ENCODE peak calls at places on chromosomes 5 and 9, in nine cellular contexts. P is heart right ventricle, L is left ventricle myocardium inferior, H is brain microvascular endothelial cell, F is AG09309, Q is right lobe of liver, Z is HFF-Myc, X is colonic mucosa, C is upper lobe of right lung. S is an unnamed sample.

GRCh38 chr5:133370904-133371303 is 241.4 kb downstream of the FSTL4 start:
- DNase-seq in Q (no peak), C (no peak), P (no peak), F (no peak), L (no peak), H (no peak), X (no peak), Z (no peak), S (no peak)

GRCh38 chr9:124449381-124450151 is 685 bp upstream of the ADGRD2 start:
- DNase-seq in P (no peak), Z (no peak), L (no peak), H (no peak), F (no peak), X (no peak), C (peak), Q (peak), S (no peak)

GRCh38 chr9:38018230-38018963 is 50.6 kb downstream of the SHB start:
- DNase-seq in L (no peak), X (no peak), F (no peak), C (no peak), P (no peak), Q (no peak), Z (no peak), H (no peak), S (no peak)

GRCh38 chr5:143108498-143109128 is 294.9 kb downstream of the NR3C1 start:
- DNase-seq in Q (peak), Z (no peak), X (peak), F (no peak), P (peak), H (no peak), L (peak), C (no peak), S (no peak)

GRCh38 chr5:96597441-96598020 is 64.6 kb upstream of the CAST start:
- DNase-seq in H (peak), Q (no peak), F (no peak), C (no peak), Z (no peak), P (no peak), X (no peak), L (no peak), S (no peak)

GRCh38 chr5:124652892-124653441 is 93.5 kb downstream of the ZNF608 start:
- DNase-seq in Z (no peak), P (no peak), F (no peak), L (no peak), C (no peak), H (no peak), X (no peak), Q (no peak), S (no peak)

GRCh38 chr5:153753645-153754432 is 263.4 kb downstream of the GRIA1 start:
- DNase-seq in C (no peak), F (no peak), X (no peak), P (no peak), L (no peak), Q (no peak), H (no peak), Z (no peak), S (no peak)

GRCh38 chr9:18791074-18791473 is 241.9 kb downstream of the SAXO1 start:
- DNase-seq in Q (no peak), F (no peak), H (peak), Z (no peak), C (no peak), P (no peak), X (no peak), L (no peak), S (no peak)

GRCh38 chr9:42852133-42852532 is 668.7 kb downstream of the SPATA31A6 start:
- DNase-seq in X (peak), H (no peak), C (peak), P (peak), Q (peak), L (no peak), Z (no peak), F (no peak), S (peak)

GRCh38 chr5:89343666-89344065 is 460.7 kb upstream of the MEF2C start:
- DNase-seq in H (peak), X (peak), Z (no peak), C (no peak), L (no peak), P (no peak), Q (no peak), F (no peak), S (peak)

GRCh38 chr5:146789712-146790660 is 88.6 kb downstream of the PPP2R2B start:
- DNase-seq in L (no peak), H (no peak), Q (no peak), F (no peak), Z (no peak), X (no peak), P (no peak), C (no peak), S (no peak)

GRCh38 chr5:139764250-139764791 is 31.3 kb upstream of the PSD2 start:
- DNase-seq in H (no peak), X (no peak), Q (no peak), P (no peak), Z (no peak), L (no peak), F (no peak), C (no peak), S (no peak)

GRCh38 chr9:123359546-123359945 is 3.5 kb downstream of the CRB2 start:
- DNase-seq in C (no peak), P (no peak), L (no peak), H (no peak), Z (no peak), Q (no peak), X (peak), F (no peak), S (no peak)

GRCh38 chr9:123356851-123357747 is 1.1 kb downstream of the CRB2 start:
- DNase-seq in X (no peak), P (no peak), L (no peak), Z (no peak), H (no peak), C (no peak), F (no peak), Q (no peak), S (no peak)

GRCh38 chr9:123359106-123359505 is 3.1 kb downstream of the CRB2 start:
- DNase-seq in L (no peak), Q (no peak), P (no peak), X (no peak), F (no peak), Z (no peak), H (no peak), C (no peak), S (no peak)

GRCh38 chr9:123357748-123358059 is 1.7 kb downstream of the CRB2 start:
- DNase-seq in Z (no peak), H (no peak), P (no peak), Q (no peak), C (no peak), L (no peak), X (no peak), F (no peak), S (no peak)

DNA sequence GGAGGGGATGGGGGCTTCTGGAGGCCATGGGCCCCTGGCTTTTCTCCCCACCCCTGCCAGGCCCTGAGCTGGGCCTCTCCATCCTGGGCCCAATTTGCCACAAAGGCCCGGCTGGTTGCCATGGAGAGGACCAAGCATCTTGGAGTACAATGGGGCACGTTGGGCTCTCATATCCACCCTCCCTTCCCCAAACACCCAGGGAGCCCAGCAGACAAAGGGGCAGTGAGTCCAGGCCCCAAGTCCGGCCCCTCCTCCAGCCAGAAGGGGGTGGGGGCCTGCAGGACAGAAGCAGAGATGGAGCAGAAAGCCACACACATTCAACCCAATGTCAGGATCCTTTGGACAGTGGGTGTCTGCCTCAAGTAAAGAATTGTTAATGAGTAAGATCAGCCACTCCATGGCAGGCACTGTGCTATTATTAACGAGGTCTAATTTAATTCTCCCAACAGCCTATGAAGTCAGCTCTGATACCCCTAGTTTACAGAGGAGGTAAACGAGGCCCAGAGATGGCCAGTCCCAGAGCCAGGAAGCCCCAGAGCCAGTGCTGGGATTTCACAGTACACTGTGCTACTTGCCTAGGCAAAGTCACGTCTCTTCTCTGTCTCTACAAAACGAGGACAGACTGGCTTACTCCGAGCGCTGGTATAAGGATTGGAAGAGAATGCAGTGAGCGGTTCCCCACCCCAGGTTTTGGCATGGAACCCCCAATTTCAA is 2.3 kb downstream of the CRB2 start:
- DNase-seq in P (no peak), Q (no peak), F (no peak), C (no peak), Z (no peak), H (no peak), X (no peak), L (no peak), S (no peak)
- TF ChIP-seq CTCF in P (no peak), Q (no peak), F (no peak), C (no peak), Z (no peak), H (no peak), X (no peak), L (no peak), S (no peak)

GRCh38 chr5:55538621-55539020 is 3.9 kb upstream of the PLPP1 start:
- DNase-seq in F (no peak), X (no peak), P (no peak), H (no peak), L (no peak), C (no peak), Q (no peak), Z (no peak), S (no peak)

GRCh38 chr5:55544341-55544740 is 9.6 kb upstream of the PLPP1 start:
- DNase-seq in Z (no peak), P (no peak), C (no peak), H (no peak), Q (no peak), L (no peak), F (no peak), X (no peak), S (no peak)

GRCh38 chr5:55541056-55541635 is 6.4 kb upstream of the PLPP1 start:
- DNase-seq in L (no peak), Z (no peak), P (no peak), X (no peak), C (no peak), Q (no peak), F (no peak), H (no peak), S (no peak)

GRCh38 chr5:55540525-55540924 is 5.8 kb upstream of the PLPP1 start:
- DNase-seq in Z (no peak), L (no peak), C (no peak), Q (no peak), H (no peak), F (no peak), X (no peak), P (no peak), S (no peak)

DNA sequence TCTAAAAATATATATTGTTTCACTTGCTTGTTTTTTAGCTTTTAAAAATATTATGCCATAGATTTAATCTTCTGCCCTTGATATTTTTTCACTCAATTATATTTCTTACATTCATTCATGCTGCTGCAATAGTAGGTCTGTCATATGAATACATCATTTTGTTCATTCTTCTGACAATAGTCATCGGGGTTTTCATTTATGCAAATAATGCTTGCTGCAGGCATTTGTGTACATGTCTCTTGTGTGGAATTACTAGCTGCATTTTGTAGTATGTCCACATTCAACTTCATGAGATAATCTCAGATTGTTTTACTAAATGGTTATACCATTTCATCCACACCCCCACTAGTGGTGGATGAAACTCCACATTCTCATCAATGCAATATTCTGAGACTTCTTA is 5.3 kb upstream of the PLPP1 start:
- DNase-seq in X (no peak), Q (no peak), C (no peak), L (no peak), Z (no peak), F (no peak), H (no peak), P (no peak), S (no peak)
- H3K4me3 ChIP-seq in X (no peak), Q (no peak), C (no peak), L (no peak), Z (no peak), F (no peak), H (no peak), P (no peak), S (no peak)

DNA sequence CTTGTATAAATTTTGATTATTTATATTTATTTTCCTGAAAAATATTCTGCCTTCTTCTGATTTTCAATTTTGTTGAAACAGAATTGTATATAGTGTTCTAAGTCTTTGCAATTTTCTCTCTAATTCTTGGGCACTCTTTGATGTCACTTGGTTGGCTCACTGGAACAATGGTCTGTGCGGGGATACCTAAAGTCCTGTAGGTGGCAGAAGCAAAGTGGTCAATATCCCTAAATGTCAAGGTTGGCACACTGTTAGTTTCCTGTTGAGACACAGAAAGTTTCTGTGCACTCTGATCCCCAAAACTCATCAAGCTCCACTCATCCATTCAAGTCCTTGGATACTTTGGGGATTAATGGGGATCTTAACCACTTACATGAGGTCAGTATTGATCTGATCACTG is 480.8 kb upstream of the CCNG1 start:
- DNase-seq in P (no peak), L (no peak), X (no peak), Q (no peak), H (no peak), F (no peak), C (no peak), Z (no peak), S (no peak)
- TF ChIP-seq CTCF in P (no peak), L (no peak), X (no peak), Q (no peak), H (no peak), F (no peak), C (no peak), Z (no peak), S (no peak)

DNA sequence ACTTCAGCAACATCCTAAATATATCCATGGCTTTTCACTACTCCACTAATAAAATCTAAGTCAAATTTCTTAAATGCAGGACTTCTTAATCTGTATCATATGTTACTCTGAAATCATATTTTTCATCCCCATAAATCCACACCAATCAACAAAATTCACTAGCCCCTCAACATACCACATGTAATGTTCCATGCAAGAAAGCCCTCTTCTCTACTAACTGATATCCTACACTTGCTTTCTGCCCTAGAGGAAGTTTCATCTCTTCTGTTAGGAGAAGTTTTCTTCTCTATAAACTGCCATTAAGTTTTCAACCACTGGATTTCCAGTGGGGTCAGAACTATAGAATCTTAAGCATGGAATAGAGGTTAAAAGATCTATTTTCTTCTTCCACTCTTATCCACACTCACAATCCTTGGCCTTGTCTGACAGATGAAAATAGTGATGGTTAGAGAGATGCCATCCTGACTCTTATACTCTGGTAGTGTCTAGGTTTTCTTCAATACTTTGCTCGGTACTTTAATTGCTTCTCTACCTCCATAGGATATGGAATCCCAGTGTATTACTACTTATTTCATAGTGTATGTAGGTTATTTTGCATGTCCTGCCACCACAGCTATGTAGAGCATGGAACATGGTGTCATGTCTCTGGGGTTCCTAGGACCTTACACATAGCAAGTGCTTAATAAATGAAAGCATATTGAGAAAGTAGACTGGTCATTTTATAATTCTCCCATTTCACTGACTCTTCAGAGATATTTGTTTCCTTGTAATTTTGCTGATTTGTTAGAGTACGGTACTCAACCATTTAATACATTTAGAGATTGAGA is 48.4 kb downstream of the ALDH1A1 start:
- DNase-seq in Q (no peak), H (no peak), F (no peak), P (no peak), Z (no peak), L (no peak), C (no peak), X (no peak), S (no peak)
- H3K4me3 ChIP-seq in Q (no peak), H (no peak), F (no peak), P (no peak), Z (no peak), L (no peak), C (no peak), X (no peak), S (no peak)

GRCh38 chr5:116571568-116572321 is 2.9 kb downstream of the SEMA6A start:
- DNase-seq in C (no peak), Z (no peak), X (peak), L (no peak), P (no peak), Q (no peak), F (no peak), H (no peak), S (no peak)
- TF ChIP-seq CTCF in C (no peak), Z (no peak), X (no peak), L (no peak), P (no peak), Q (no peak), F (no peak), H (peak), S (peak)

GRCh38 chr9:129716091-129716490 is 36.8 kb downstream of the PTGES start:
- DNase-seq in C (no peak), P (no peak), Q (no peak), X (no peak), Z (no peak), L (no peak), H (no peak), F (no peak), S (no peak)
- H3K4me3 ChIP-seq in C (no peak), P (no peak), Q (no peak), X (no peak), Z (no peak), L (no peak), H (no peak), F (no peak), S (no peak)

DNA sequence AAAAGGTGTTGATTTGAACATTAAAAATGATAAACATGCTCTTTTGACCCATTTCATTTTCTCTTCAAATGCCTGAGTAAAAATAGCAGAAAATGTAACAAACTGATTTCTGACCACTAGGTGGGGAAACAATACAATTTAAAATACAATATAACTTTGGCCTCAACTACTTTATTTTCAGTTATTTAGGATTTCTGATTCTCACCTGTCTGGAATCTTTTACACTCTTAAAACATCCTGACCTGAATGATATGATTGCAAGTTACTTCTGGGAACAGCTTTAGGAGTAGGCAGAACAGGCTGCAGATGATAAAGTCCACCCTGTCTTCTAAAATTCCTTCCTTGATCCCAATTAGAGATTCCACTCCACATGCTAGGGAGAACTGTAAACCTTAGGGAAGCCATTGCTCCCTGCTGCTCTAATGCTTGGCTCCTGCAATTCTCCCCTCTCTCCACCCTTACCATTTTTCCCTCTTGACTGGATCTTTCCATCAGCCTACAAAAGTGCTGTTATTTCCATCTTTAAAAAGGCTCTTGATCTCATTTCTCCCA is 70.3 kb downstream of the FYB1 start:
- DNase-seq in Q (no peak), L (no peak), H (no peak), F (no peak), P (no peak), Z (no peak), X (no peak), C (no peak), S (no peak)
- TF ChIP-seq CTCF in Q (peak), L (peak), H (peak), F (peak), P (peak), Z (peak), X (peak), C (peak), S (no peak)

DNA sequence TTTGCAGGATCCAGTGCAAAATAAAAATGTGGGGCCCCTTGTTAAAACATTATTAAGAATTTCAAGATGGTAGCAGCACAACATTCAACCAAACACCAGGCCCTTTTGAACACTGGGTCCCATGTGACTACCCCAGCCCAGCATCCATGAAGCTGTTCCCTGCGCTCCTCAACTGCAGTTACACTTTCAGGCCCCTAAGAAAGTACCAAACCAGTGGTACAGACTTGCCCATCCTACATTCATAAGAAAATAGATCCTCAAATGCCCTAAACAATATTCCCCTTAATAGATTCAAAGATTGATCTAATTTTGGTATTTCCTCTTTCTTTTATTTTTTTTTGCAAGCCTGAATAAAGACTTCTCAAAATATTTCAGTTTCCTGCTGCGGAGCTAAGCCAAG is 201.7 kb downstream of the EFNA5 start:
- DNase-seq in H (no peak), L (no peak), X (no peak), C (no peak), Z (no peak), Q (no peak), F (no peak), P (no peak), S (no peak)
- H3K4me3 ChIP-seq in H (no peak), L (no peak), X (no peak), C (no peak), Z (no peak), Q (no peak), F (no peak), P (no peak), S (no peak)

GRCh38 chr5:74016373-74016772 is 390.4 kb downstream of the ARHGEF28 start:
- DNase-seq in Z (no peak), L (no peak), C (no peak), F (no peak), H (no peak), P (no peak), Q (no peak), X (no peak), S (no peak)
- TF ChIP-seq CTCF in Z (peak), L (no peak), C (no peak), F (peak), H (peak), P (no peak), Q (no peak), X (no peak), S (peak)

GRCh38 chr5:180769821-180770220 is 30.0 kb upstream of the OR2Y1 start:
- DNase-seq in C (no peak), L (no peak), Z (no peak), X (no peak), F (no peak), P (no peak), H (no peak), Q (no peak), S (no peak)

GRCh38 chr5:180777475-180777874 is 25.1 kb downstream of the MGAT1 start:
- DNase-seq in X (no peak), Z (no peak), Q (no peak), F (no peak), P (no peak), H (no peak), C (no peak), L (no peak), S (no peak)

GRCh38 chr5:180776376-180776775 is 26.2 kb downstream of the MGAT1 start:
- DNase-seq in Z (no peak), P (no peak), H (no peak), F (no peak), L (no peak), C (no peak), X (no peak), Q (no peak), S (no peak)

GRCh38 chr5:180775624-180776023 is 27.0 kb downstream of the MGAT1 start:
- DNase-seq in F (no peak), Q (no peak), L (no peak), X (no peak), H (no peak), P (no peak), Z (no peak), C (peak), S (no peak)

GRCh38 chr5:180771839-180772238 is 30.8 kb downstream of the MGAT1 start:
- DNase-seq in Z (no peak), C (no peak), X (no peak), P (no peak), H (no peak), Q (no peak), F (no peak), L (no peak), S (no peak)
- H3K4me3 ChIP-seq in Z (no peak), C (no peak), X (no peak), P (no peak), H (no peak), Q (no peak), F (no peak), L (no peak), S (no peak)

S was measured in epithelial cell of proximal tubule.